ENCODE peak calls at places on chromosomes 2 and 18, in ten cellular contexts. J is dorsolateral prefrontal cortex; F is LoVo; U is central memory CD4-positive, alpha-beta T cell; P is effector CD4-positive, alpha-beta T cell; Q is IMR-90; L is AG08396; S is NCI-H1930; K is HFFc6; Y is NCI-H774. E is an unnamed sample.

GRCh38 chr2:199228887-199229819 is 228.6 kb downstream of the SATB2 start:
- DNase-seq in J (no peak), F (no peak), U (no peak), P (no peak), Q (peak), L (peak), S (no peak), K (peak), Y (no peak), E (peak)

GRCh38 chr2:56450083-56450482 is 266.3 kb downstream of the CCDC85A start:
- DNase-seq in J (no peak), F (no peak), U (no peak), P (no peak), Q (no peak), L (no peak), S (no peak), K (no peak), Y (no peak), E (no peak)

GRCh38 chr18:50806208-50806616 is 13.6 kb downstream of the MRO start:
- DNase-seq in J (no peak), F (no peak), U (no peak), P (no peak), Q (no peak), L (no peak), S (no peak), K (no peak), Y (no peak), E (no peak)

GRCh38 chr18:2104620-2105462 is 466.5 kb downstream of the METTL4 start:
- DNase-seq in J (no peak), F (peak), U (peak), P (peak), Q (peak), L (peak), S (no peak), K (peak), Y (no peak), E (peak)

GRCh38 chr2:74648009-74648443 is at the start of gene M1AP:
- DNase-seq in J (no peak), F (no peak), U (no peak), P (no peak), Q (no peak), L (no peak), S (no peak), K (no peak), Y (no peak), E (no peak)

GRCh38 chr2:241031436-241032165 is 33.2 kb downstream of the SNED1 start:
- DNase-seq in J (no peak), F (no peak), U (no peak), P (no peak), Q (no peak), L (no peak), S (no peak), K (no peak), Y (peak), E (no peak)

GRCh38 chr2:190714958-190715357 is 66.1 kb downstream of the NAB1 start:
- DNase-seq in J (no peak), F (no peak), U (no peak), P (no peak), Q (peak), L (peak), S (no peak), K (peak), Y (no peak), E (peak)

GRCh38 chr2:137886432-137886831 is 77.8 kb upstream of the HNMT start:
- DNase-seq in J (no peak), F (no peak), U (no peak), P (no peak), Q (no peak), L (no peak), S (peak), K (no peak), Y (no peak), E (no peak)

GRCh38 chr2:32990556-32990955 is 43.8 kb downstream of the LTBP1 start:
- DNase-seq in J (no peak), F (no peak), U (no peak), P (no peak), Q (no peak), L (no peak), S (no peak), K (no peak), Y (no peak), E (no peak)

GRCh38 chr2:152443771-152444170 is 108.8 kb downstream of the FMNL2 start:
- DNase-seq in J (no peak), F (no peak), U (no peak), P (no peak), Q (peak), L (no peak), S (no peak), K (no peak), Y (no peak), E (no peak)

GRCh38 chr2:20917724-20918572 is 95.0 kb upstream of the LDAH start:
- DNase-seq in J (no peak), F (no peak), U (no peak), P (no peak), Q (peak), L (no peak), S (no peak), K (no peak), Y (no peak), E (no peak)

GRCh38 chr2:233772153-233772552 is 6.0 kb upstream of the MROH2A start:
- DNase-seq in J (no peak), F (no peak), U (no peak), P (no peak), Q (no peak), L (no peak), S (no peak), K (no peak), Y (no peak), E (no peak)

GRCh38 chr2:88398122-88398655 is 54.3 kb downstream of the FOXI3 start:
- DNase-seq in J (no peak), F (no peak), U (no peak), P (no peak), Q (no peak), L (no peak), S (no peak), K (no peak), Y (no peak), E (no peak)

GRCh38 chr18:58640891-58641610 is 12.2 kb upstream of the ALPK2 start:
- DNase-seq in J (no peak), F (no peak), U (no peak), P (no peak), Q (no peak), L (no peak), S (no peak), K (no peak), Y (no peak), E (no peak)

E was measured in mesenchymal stem cell.